ENCODE peak calls at places on chromosomes 16 and 17, in four cellular contexts. J is ELR, W is DMS 273 treated with DMSO at 0.1 percent for 48 hours, A is heart right ventricle. B is an unnamed sample.

GRCh38 chr17:28928061-28928460 is 23.3 kb downstream of the PHF12 start:
- DNase-seq in J (peak; percentile 76), W (no peak), A (no peak), B (no peak)

GRCh38 chr17:65047939-65048338 is 8.6 kb downstream of the GNA13 start:
- DNase-seq in J (no peak), W (no peak), A (no peak), B (no peak)

GRCh38 chr17:15247891-15248529 is 17.1 kb downstream of the PMP22 start:
- DNase-seq in J (peak; percentile 36), W (no peak), A (no peak), B (peak; percentile 36)

GRCh38 chr16:20904507-20905079 is 4.0 kb downstream of the LYRM1 start:
- DNase-seq in J (peak; percentile 68), W (no peak), A (no peak), B (peak; percentile 30)

GRCh38 chr17:29368926-29369325 is 21.2 kb upstream of the TAOK1 start:
- DNase-seq in J (no peak), W (no peak), A (peak; percentile 45), B (no peak)

GRCh38 chr17:49580055-49580721 is 4.5 kb downstream of the NXPH3 start:
- DNase-seq in J (peak; percentile 65), W (no peak), A (no peak), B (no peak)

GRCh38 chr17:13593757-13594156 is 8.0 kb downstream of the HS3ST3A1 start:
- DNase-seq in J (peak; percentile 79), W (no peak), A (no peak), B (no peak)

GRCh38 chr16:1002399-1003161 is 21.0 kb downstream of the SOX8 start:
- DNase-seq in J (peak; percentile 66), W (no peak), A (no peak), B (peak; percentile 92)

GRCh38 chr17:45235071-45236001 is 13.7 kb downstream of the FMNL1 start:
- DNase-seq in J (peak; percentile 84), W (no peak), A (peak; percentile 74), B (peak; percentile 61)

GRCh38 chr16:69942099-69942491 is 9.0 kb upstream of the CLEC18A start:
- DNase-seq in J (no peak), W (no peak), A (no peak), B (no peak)

GRCh38 chr17:6639651-6640535 is 618 bp downstream of the KIAA0753 start:
- DNase-seq in J (peak; percentile 63), W (no peak), A (peak; percentile 21), B (peak; percentile 25)

GRCh38 chr17:19538095-19539039 is 4.7 kb downstream of the SLC47A1 start:
- DNase-seq in J (no peak), W (peak; percentile 35), A (no peak), B (no peak)

GRCh38 chr16:65534121-65534528 is 412.3 kb upstream of the CDH11 start:
- DNase-seq in J (peak; percentile 30), W (no peak), A (no peak), B (peak; percentile 21)

GRCh38 chr16:29007865-29008593 is 23.2 kb downstream of the LAT start:
- DNase-seq in J (peak; percentile 84), W (no peak), A (no peak), B (peak; percentile 12)

GRCh38 chr16:77409311-77409710 is 25.5 kb downstream of the ADAMTS18 start:
- DNase-seq in J (no peak), W (no peak), A (no peak), B (no peak)

GRCh38 chr17:75872434-75873351 is 5.7 kb downstream of the TRIM47 start:
- DNase-seq in J (peak; percentile 79), W (no peak), A (peak; percentile 81), B (peak; percentile 80)

GRCh38 chr17:8466466-8466865 is 30.8 kb downstream of the NDEL1 start:
- DNase-seq in J (no peak), W (no peak), A (no peak), B (no peak)

GRCh38 chr17:32323784-32324590 is 18.0 kb downstream of the C17orf75 start:
- DNase-seq in J (peak; percentile 33), W (no peak), A (no peak), B (peak; percentile 26)

GRCh38 chr16:66146689-66147330 is 219.7 kb upstream of the CDH5 start:
- DNase-seq in J (no peak), W (no peak), A (no peak), B (no peak)

GRCh38 chr16:87407511-87408112 is 15.5 kb downstream of the MAP1LC3B start:
- DNase-seq in J (peak; percentile 68), W (no peak), A (peak; percentile 51), B (peak; percentile 76)

GRCh38 chr16:80932725-80933124 is 74.0 kb downstream of the CMC2 start:
- DNase-seq in J (peak; percentile 99), W (no peak), A (peak; percentile 46), B (peak; percentile 34)

GRCh38 chr17:80836971-80837481 is 154.6 kb upstream of the CHMP6 start:
- DNase-seq in J (no peak), W (no peak), A (no peak), B (no peak)

GRCh38 chr16:11016993-11017392 is 72.6 kb downstream of the CLEC16A start:
- DNase-seq in J (peak; percentile 74), W (no peak), A (peak; percentile 69), B (peak; percentile 84)

GRCh38 chr16:64136743-64137142 is 985.1 kb downstream of the CDH11 start:
- DNase-seq in J (no peak), W (no peak), A (no peak), B (no peak)

GRCh38 chr17:1697681-1698080 is 12.5 kb downstream of the TLCD2 start:
- DNase-seq in J (no peak), W (no peak), A (no peak), B (no peak)

GRCh38 chr17:83203472-83204221 is 124.2 kb downstream of the METRNL start:
- DNase-seq in J (no peak), W (no peak), A (peak; percentile 15), B (no peak)

GRCh38 chr17:75785770-75786538 is 1.3 kb downstream of the UNK start:
- DNase-seq in J (peak; percentile 78), W (no peak), A (no peak), B (no peak)

GRCh38 chr17:31573861-31574260 is 182.4 kb downstream of the RAB11FIP4 start:
- DNase-seq in J (no peak), W (no peak), A (no peak), B (no peak)

GRCh38 chr17:16100737-16101400 is 101.2 kb downstream of the TTC19 start:
- DNase-seq in J (peak; percentile 58), W (no peak), A (no peak), B (no peak)

GRCh38 chr17:29089601-29090044 is 46.7 kb downstream of the PIPOX start:
- DNase-seq in J (no peak), W (no peak), A (no peak), B (no peak)

GRCh38 chr17:41907185-41907556 is 11.6 kb downstream of the ACLY start:
- DNase-seq in J (peak; percentile 55), W (no peak), A (no peak), B (no peak)

GRCh38 chr16:83458612-83459011 is 349.2 kb upstream of the HSBP1 start:
- DNase-seq in J (peak; percentile 70), W (no peak), A (no peak), B (no peak)

GRCh38 chr17:21124096-21124495 is 2.7 kb upstream of the DHRS7B start:
- DNase-seq in J (no peak), W (no peak), A (no peak), B (no peak)

GRCh38 chr16:8944113-8944765 is 19.5 kb downstream of the USP7 start:
- DNase-seq in J (no peak), W (no peak), A (no peak), B (no peak)

GRCh38 chr17:78844301-78845005 is 3.8 kb upstream of the USP36 start:
- DNase-seq in J (peak; percentile 75), W (no peak), A (no peak), B (no peak)

GRCh38 chr16:7209598-7209997 is 123.0 kb upstream of the RBFOX1 start:
- DNase-seq in J (no peak), W (no peak), A (no peak), B (no peak)

GRCh38 chr16:3740186-3740585 is 22.9 kb upstream of the TRAP1 start:
- DNase-seq in J (no peak), W (no peak), A (no peak), B (no peak)

GRCh38 chr17:49035470-49036269 is 38.5 kb downstream of the IGF2BP1 start:
- DNase-seq in J (peak; percentile 71), W (peak; percentile 44), A (peak; percentile 50), B (peak; percentile 66)